ENCODE peak calls at places on chromosomes 7 and 10, in four cellular contexts. L is gastrocnemius medialis, E is brain microvascular endothelial cell, D is Panc1. U is an unnamed sample. For H3K27me3, the result is how much of the 10 kb centered on the place peaks cover.

GRCh38 chr7:142440219-142441073 is 182.6 kb upstream of the PRSS58 start:
- DNase-seq in D (peak), L (no peak), E (peak), U (no peak)

GRCh38 chr10:113959383-113959760 is 84.3 kb upstream of the ADRB1 start:
- DNase-seq in D (no peak), E (peak), L (no peak), U (no peak)

GRCh38 chr10:7000063-7000462 is 410.8 kb downstream of the SFMBT2 start:
- DNase-seq in L (no peak), D (no peak), E (no peak), U (no peak)

GRCh38 chr7:79504607-79505389 is 51.3 kb upstream of the MAGI2 start:
- DNase-seq in D (no peak), E (no peak), L (no peak), U (no peak)

GRCh38 chr7:15314922-15315321 is 246.9 kb downstream of the AGMO start:
- DNase-seq in E (no peak), D (no peak), L (no peak), U (no peak)

GRCh38 chr10:70782401-70783055 is 2.6 kb downstream of the TBATA start:
- DNase-seq in D (no peak), E (no peak), L (no peak), U (no peak)

GRCh38 chr7:51278797-51279196 is 37.8 kb downstream of the COBL start:
- DNase-seq in E (no peak), D (no peak), L (peak), U (no peak)

GRCh38 chr7:145850636-145851035 is 266.0 kb upstream of the CNTNAP2 start:
- DNase-seq in E (no peak), L (no peak), D (no peak), U (no peak)

GRCh38 chr10:12252882-12253546 is 57.0 kb downstream of the CDC123 start:
- DNase-seq in E (peak), D (no peak), L (no peak), U (no peak)

GRCh38 chr7:96819111-96819700 is 109.6 kb upstream of the SEM1 start:
- DNase-seq in D (no peak), L (no peak), E (no peak), U (no peak)

GRCh38 chr7:111424768-111425167 is 137.5 kb downstream of the IMMP2L start:
- DNase-seq in D (peak), L (no peak), E (peak), U (no peak)

GRCh38 chr7:46485481-46486065 is 564.5 kb upstream of the IGFBP3 start:
- DNase-seq in L (no peak), D (no peak), E (peak), U (no peak)

GRCh38 chr10:484925-485661 is 204.4 kb downstream of the DIP2C start:
- DNase-seq in E (peak), D (no peak), L (no peak), U (no peak)

GRCh38 chr7:75565129-75565528 is 73.0 kb downstream of the SPDYE5 start:
- DNase-seq in D (peak), E (peak), L (no peak), U (no peak)

GRCh38 chr10:12969951-12970350 is 31.6 kb downstream of the CCDC3 start:
- DNase-seq in E (no peak), L (no peak), D (no peak), U (no peak)

GRCh38 chr10:15325243-15326002 is 45.7 kb downstream of the FAM171A1 start:
- DNase-seq in E (peak), D (no peak), L (no peak), U (no peak)

GRCh38 chr10:11832042-11832441 is 8.9 kb downstream of the PROSER2 start:
- DNase-seq in L (no peak), D (no peak), E (no peak), U (no peak)

GRCh38 chr10:3239066-3239919 is 66.7 kb upstream of the PITRM1 start:
- DNase-seq in E (peak), L (peak), D (peak), U (peak)

GRCh38 chr7:589781-590575 is 70.3 kb upstream of the PDGFA start:
- DNase-seq in D (no peak), L (no peak), E (no peak), U (no peak)

GRCh38 chr7:152588350-152588749 is 87.6 kb downstream of the XRCC2 start:
- DNase-seq in E (peak), D (peak), L (no peak), U (no peak)

GRCh38 chr10:100370976-100371706 is 24.1 kb downstream of the SCD start:
- DNase-seq in D (peak), E (peak), L (peak), U (peak)

GRCh38 chr7:38862666-38863065 is 46.3 kb downstream of the VPS41 start:
- DNase-seq in E (no peak), L (no peak), D (no peak), U (no peak)

GRCh38 chr7:26910221-26910620 is 45.8 kb upstream of the SKAP2 start:
- DNase-seq in D (peak), L (no peak), E (peak), U (no peak)

GRCh38 chr10:24209946-24210491 is 1.1 kb downstream of the KIAA1217 start:
- DNase-seq in D (no peak), L (no peak), E (peak), U (no peak)

GRCh38 chr7:99446096-99446495 is 7.4 kb downstream of the CPSF4 start:
- DNase-seq in D (no peak), L (no peak), E (no peak), U (no peak)

GRCh38 chr10:78476156-78476555 is 442.5 kb downstream of the RPS24 start:
- DNase-seq in D (no peak), E (no peak), L (no peak), U (no peak)

GRCh38 chr7:27208998-27209397 is 9.1 kb upstream of the HOXA13 start:
- DNase-seq in L (no peak), E (no peak), D (no peak), U (no peak)

GRCh38 chr10:100186253-100186780 is 488 bp upstream of the ERLIN1 start:
- DNase-seq in L (no peak), D (no peak), E (no peak), U (peak)

GRCh38 chr10:117312430-117312829 is 62.8 kb downstream of the PDZD8 start:
- DNase-seq in D (no peak), E (no peak), L (no peak), U (no peak)

GRCh38 chr7:131843862-131844261 is 287.4 kb upstream of the PODXL start:
- DNase-seq in L (no peak), D (no peak), E (peak), U (no peak)

GRCh38 chr7:130063036-130063435 is 7.3 kb upstream of the KLHDC10 start:
- DNase-seq in D (no peak), E (peak), L (peak), U (no peak)

GRCh38 chr10:74437822-74438221 is 286.8 kb downstream of the ADK start:
- DNase-seq in E (peak), D (no peak), L (no peak), U (no peak)

GRCh38 chr7:43872401-43873165 is 3.3 kb upstream of the MRPS24 start:
- DNase-seq in E (peak), D (no peak), L (peak), U (peak)

GRCh38 chr7:92295391-92295790 is 49.6 kb downstream of the ANKIB1 start:
- DNase-seq in E (no peak), D (no peak), L (no peak), U (no peak)

GRCh38 chr10:73800560-73801252 is 10.7 kb downstream of the NDST2 start:
- DNase-seq in D (no peak), L (no peak), E (no peak), U (no peak)

GRCh38 chr7:137074386-137075030 is 206.1 kb downstream of the CHRM2 start:
- DNase-seq in D (no peak), E (peak), L (no peak), U (no peak)

GRCh38 chr7:101172005-101172853 is 6.9 kb upstream of the VGF start:
- DNase-seq in L (no peak), D (no peak), E (no peak), U (no peak)

GRCh38 chr7:34320412-34320811 is 337.6 kb upstream of the NPSR1 start:
- DNase-seq in E (no peak), L (no peak), D (no peak), U (no peak)

GRCh38 chr10:103969857-103970627 is 3.1 kb downstream of the SLK start:
- DNase-seq in D (no peak), E (no peak), L (no peak), U (no peak)
- H3K4me3 ChIP-seq in D (peak), E (peak), L (peak), U (peak)

GRCh38 chr10:131536676-131537075 is 225.2 kb upstream of the TCERG1L start:
- DNase-seq in L (no peak), E (no peak), D (no peak), U (no peak)
- H3K27me3 ChIP-seq in L (under half), E (under half), D (under half), U (under half)

GRCh38 chr10:50988792-50989191 is 85.5 kb upstream of the PRKG1 start:
- DNase-seq in E (no peak), D (no peak), L (no peak), U (no peak)
- TF ChIP-seq CTCF in E (no peak), D (peak), L (peak), U (peak)

GRCh38 chr7:134893920-134894319 is 92.4 kb upstream of the AGBL3 start:
- DNase-seq in L (no peak), E (no peak), D (no peak), U (no peak)

GRCh38 chr7:134892002-134892693 is 94.2 kb upstream of the AGBL3 start:
- DNase-seq in D (no peak), E (no peak), L (no peak), U (no peak)

GRCh38 chr7:134891262-134892001 is 94.9 kb upstream of the AGBL3 start:
- DNase-seq in D (peak), L (peak), E (peak), U (peak)

GRCh38 chr7:134894928-134895327 is 91.4 kb upstream of the AGBL3 start:
- DNase-seq in E (no peak), D (no peak), L (no peak), U (no peak)

GRCh38 chr7:134892963-134893362 is 93.3 kb upstream of the AGBL3 start:
- DNase-seq in L (no peak), D (no peak), E (no peak), U (no peak)
- H3K4me3 ChIP-seq in L (peak), D (no peak), E (peak), U (peak)

DNA sequence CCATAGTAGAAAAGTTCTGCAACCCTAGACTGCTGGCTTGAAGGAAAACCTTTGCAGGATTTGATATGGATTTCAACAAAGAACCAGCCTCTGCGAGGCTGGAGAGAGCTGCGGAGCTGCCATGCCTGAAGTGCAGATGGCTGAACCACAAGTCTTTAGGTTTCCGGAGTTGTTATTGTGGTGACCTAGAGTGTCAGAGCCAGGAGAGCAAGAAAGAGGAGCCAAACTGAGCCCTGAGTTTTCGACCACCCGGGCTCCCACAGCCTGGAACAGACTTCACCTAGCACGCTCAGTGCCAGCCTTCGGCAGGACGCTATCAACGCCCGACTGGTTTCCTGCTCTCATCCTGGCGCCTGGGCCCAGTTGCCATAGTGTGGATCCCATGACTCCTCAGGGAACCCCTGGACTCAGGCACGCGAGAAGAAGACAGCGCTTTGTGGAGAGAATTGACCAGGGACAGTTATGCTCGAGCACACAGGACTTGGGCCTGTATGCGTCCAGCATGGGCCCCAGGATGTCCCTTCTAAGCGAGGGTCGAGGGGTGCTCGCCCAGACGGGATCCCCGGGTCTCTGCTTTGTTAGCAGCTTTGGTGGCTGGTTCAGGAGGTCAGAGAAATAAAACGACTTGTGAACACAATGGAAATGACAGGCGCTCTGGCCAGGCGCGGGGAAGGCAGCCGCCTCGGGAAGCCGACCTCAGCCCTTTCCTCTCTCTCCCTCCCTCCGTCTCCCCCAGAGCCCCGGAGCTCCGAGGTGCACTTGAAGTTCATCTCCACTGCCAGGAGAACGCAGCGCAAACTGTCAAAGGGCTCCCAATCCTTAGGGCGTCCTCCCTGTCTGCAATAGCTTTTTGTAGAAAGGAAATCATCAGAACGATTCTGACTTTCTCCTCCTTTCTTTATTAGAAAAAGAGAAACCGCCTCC is 1.8 kb upstream of the GAD2 start:
- DNase-seq in E (no peak), L (no peak), D (no peak), U (no peak)
- H3K27me3 ChIP-seq in E (half or more), L (half or more), D (under half), U (half or more)